ENCODE peak calls at places on chromosomes 7 and 10, in seven cellular contexts. Z is effector memory CD4-positive, alpha-beta T cell; W is BE2C; X is tibial artery; Y is breast epithelium; R is AG10803; B is left lung. Q is an unnamed sample.

GRCh38 chr7:123125231-123125630 is 74.5 kb downstream of the SLC13A1 start:
- DNase-seq in Z (no peak), W (no peak), X (no peak), Y (no peak), R (no peak), B (no peak), Q (no peak)

GRCh38 chr7:31114593-31115343 is 62.7 kb downstream of the ADCYAP1R1 start:
- DNase-seq in Z (no peak), W (no peak), X (no peak), Y (no peak), R (peak), B (no peak), Q (no peak)

GRCh38 chr7:46432666-46433065 is 511.6 kb upstream of the IGFBP3 start:
- DNase-seq in Z (no peak), W (no peak), X (no peak), Y (no peak), R (peak), B (no peak), Q (no peak)

GRCh38 chr10:106175760-106176377 is 988.6 kb downstream of the SORCS1 start:
- DNase-seq in Z (no peak), W (no peak), X (no peak), Y (no peak), R (peak), B (no peak), Q (no peak)

GRCh38 chr7:115940462-115941060 is 90.0 kb downstream of the TFEC start:
- DNase-seq in Z (no peak), W (no peak), X (no peak), Y (no peak), R (no peak), B (no peak), Q (no peak)

GRCh38 chr10:72092171-72092924 is 4.0 kb upstream of the SPOCK2 start:
- DNase-seq in Z (no peak), W (no peak), X (no peak), Y (no peak), R (no peak), B (no peak), Q (no peak)

GRCh38 chr10:6363516-6363915 is 160.8 kb downstream of the PFKFB3 start:
- DNase-seq in Z (no peak), W (no peak), X (no peak), Y (no peak), R (no peak), B (no peak), Q (no peak)

GRCh38 chr10:126455766-126456425 is 67.6 kb upstream of the ADAM12 start:
- DNase-seq in Z (no peak), W (no peak), X (no peak), Y (no peak), R (peak), B (no peak), Q (no peak)

GRCh38 chr10:101464518-101465085 is 110.6 kb downstream of the BTRC start:
- DNase-seq in Z (no peak), W (peak), X (no peak), Y (no peak), R (no peak), B (no peak), Q (no peak)

GRCh38 chr10:86673827-86674581 is 5.7 kb downstream of the LDB3 start:
- DNase-seq in Z (no peak), W (peak), X (peak), Y (no peak), R (no peak), B (no peak), Q (no peak)

GRCh38 chr10:58514102-58514472 is 1.4 kb downstream of the BICC1 start:
- DNase-seq in Z (no peak), W (no peak), X (no peak), Y (no peak), R (no peak), B (no peak), Q (no peak)
- H3K4me3 ChIP-seq in Z (no peak), W (peak), X (peak), Y (peak), R (peak), B (peak), Q (peak)

DNA sequence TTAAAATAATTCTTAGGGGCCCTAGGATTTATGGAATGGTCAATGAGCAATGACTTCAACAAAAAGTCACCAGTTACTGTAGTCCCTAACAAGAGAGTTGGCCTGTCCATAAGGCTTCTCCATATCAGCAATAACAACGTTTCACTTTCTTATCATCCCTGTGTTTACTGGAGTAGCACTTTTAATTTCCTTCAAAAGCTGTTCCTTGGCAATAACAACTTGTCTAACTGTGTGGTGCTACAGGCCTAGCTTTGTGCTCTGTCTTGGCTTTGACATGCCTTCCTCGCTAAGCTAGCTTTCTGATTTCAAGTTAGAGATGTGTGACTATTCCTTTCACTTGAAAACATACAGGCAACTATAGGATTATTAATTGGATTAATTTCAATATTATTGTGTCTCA is 81.1 kb downstream of the JMJD1C start:
- DNase-seq in Z (no peak), W (no peak), X (no peak), Y (no peak), R (no peak), B (no peak), Q (no peak)
- H3K4me3 ChIP-seq in Z (no peak), W (no peak), X (no peak), Y (no peak), R (no peak), B (no peak), Q (no peak)

GRCh38 chr10:12509016-12509793 is 159.9 kb downstream of the CAMK1D start:
- DNase-seq in Z (no peak), W (no peak), X (no peak), Y (no peak), R (no peak), B (no peak), Q (no peak)

GRCh38 chr10:12509794-12510100 is 160.4 kb downstream of the CAMK1D start:
- DNase-seq in Z (no peak), W (no peak), X (no peak), Y (no peak), R (no peak), B (no peak), Q (no peak)

GRCh38 chr10:12510566-12510965 is 161.2 kb downstream of the CAMK1D start:
- DNase-seq in Z (no peak), W (no peak), X (no peak), Y (no peak), R (peak), B (no peak), Q (no peak)

GRCh38 chr10:12507165-12507870 is 158.0 kb downstream of the CAMK1D start:
- DNase-seq in Z (no peak), W (no peak), X (no peak), Y (no peak), R (no peak), B (no peak), Q (no peak)

GRCh38 chr10:12508165-12508564 is 158.8 kb downstream of the CAMK1D start:
- DNase-seq in Z (no peak), W (no peak), X (no peak), Y (no peak), R (no peak), B (no peak), Q (no peak)
- H3K4me3 ChIP-seq in Z (no peak), W (no peak), X (no peak), Y (no peak), R (no peak), B (no peak), Q (no peak)

DNA sequence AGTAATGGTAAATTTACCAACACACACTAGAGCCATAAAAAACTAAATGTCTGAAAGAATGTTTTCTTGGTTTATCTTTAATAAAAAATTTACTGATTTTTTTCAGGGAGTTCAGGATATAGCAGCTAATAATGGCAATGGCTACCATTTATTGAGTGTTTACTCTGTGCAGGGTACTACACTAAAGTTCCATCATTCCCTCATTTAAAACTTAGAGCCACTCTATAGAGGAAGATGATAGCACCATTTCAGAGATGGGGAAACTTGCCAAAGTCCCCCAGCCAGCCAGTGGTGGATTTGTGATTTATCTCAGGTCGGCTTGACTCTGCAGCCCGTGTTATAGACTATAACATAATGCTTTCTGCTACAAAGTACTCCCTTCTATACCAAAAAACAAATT is 86.6 kb downstream of the LSMEM1 start:
- DNase-seq in Z (no peak), W (no peak), X (no peak), Y (no peak), R (no peak), B (no peak), Q (no peak)
- H3K4me3 ChIP-seq in Z (no peak), W (no peak), X (no peak), Y (no peak), R (no peak), B (no peak), Q (no peak)

DNA sequence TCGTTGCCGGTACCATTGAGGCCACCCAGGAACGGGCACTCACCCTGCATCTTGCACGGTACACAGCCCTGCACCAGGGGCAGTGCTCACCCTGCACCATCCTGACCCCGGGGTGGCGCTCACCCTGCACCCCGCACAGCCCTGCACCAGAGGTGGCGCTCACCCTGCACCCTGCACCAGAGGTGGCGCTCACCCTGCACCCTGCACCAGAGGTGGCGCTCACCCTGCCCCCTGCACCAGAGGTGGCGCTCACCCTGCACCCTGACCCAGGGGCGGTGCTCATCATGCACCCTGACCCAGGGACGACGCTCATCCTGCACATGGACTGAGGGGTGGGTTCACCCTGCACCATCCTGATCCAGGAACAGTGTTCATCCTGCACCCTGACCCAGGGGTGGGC is 6.4 kb downstream of the TUBGCP2 start:
- DNase-seq in Z (no peak), W (no peak), X (no peak), Y (no peak), R (no peak), B (peak), Q (no peak)
- H3K4me3 ChIP-seq in Z (no peak), W (no peak), X (no peak), Y (no peak), R (no peak), B (no peak), Q (no peak)

GRCh38 chr7:38452615-38453014 is 178.6 kb downstream of the AMPH start:
- DNase-seq in Z (no peak), W (no peak), X (no peak), Y (no peak), R (peak), B (no peak), Q (no peak)

GRCh38 chr7:38453826-38454225 is 177.3 kb downstream of the AMPH start:
- DNase-seq in Z (no peak), W (no peak), X (no peak), Y (no peak), R (no peak), B (no peak), Q (no peak)

GRCh38 chr7:38453187-38453586 is 178.0 kb downstream of the AMPH start:
- DNase-seq in Z (no peak), W (no peak), X (no peak), Y (no peak), R (peak), B (no peak), Q (no peak)

GRCh38 chr7:38448842-38449241 is 175.4 kb upstream of the TARP start:
- DNase-seq in Z (no peak), W (no peak), X (no peak), Y (no peak), R (no peak), B (no peak), Q (no peak)

GRCh38 chr7:38451840-38452239 is 178.4 kb upstream of the TARP start:
- DNase-seq in Z (no peak), W (no peak), X (no peak), Y (no peak), R (peak), B (no peak), Q (no peak)
- H3K4me3 ChIP-seq in Z (no peak), W (no peak), X (no peak), Y (no peak), R (no peak), B (no peak), Q (no peak)

DNA sequence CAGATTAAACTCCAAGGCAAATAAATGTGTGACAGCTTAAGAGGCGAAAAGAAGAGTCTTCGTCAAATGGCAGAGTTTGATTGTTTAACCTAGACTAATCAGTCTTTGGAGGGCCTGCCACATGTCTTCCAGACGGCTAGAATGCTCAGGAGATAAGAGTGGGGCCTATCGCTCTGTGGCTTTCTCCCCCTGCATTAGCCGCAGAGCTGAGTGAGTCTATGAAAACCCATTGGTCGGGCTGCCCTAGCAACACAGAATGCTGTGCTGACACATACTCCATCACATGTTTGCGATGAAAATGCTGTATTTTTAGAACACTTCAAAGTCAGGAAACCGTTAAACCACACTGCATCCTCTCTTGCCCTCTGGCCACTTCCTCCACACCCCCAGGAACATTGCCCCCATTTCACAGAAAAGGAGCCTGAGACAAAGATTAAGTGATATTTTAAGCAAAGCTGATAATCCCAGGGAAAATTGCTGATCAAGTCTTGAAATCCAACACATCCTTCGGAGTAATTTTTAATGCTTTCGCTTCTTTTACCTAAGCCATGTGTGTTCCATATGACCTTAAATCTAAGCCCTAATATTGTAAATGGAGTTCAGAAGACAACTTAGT is 161.0 kb downstream of the CELF2 start:
- DNase-seq in Z (peak), W (no peak), X (peak), Y (no peak), R (peak), B (peak), Q (peak)
- H3K4me3 ChIP-seq in Z (peak), W (no peak), X (no peak), Y (no peak), R (no peak), B (no peak), Q (peak)

GRCh38 chr10:132910901-132911711 is 31.3 kb downstream of the CFAP46 start:
- DNase-seq in Z (no peak), W (no peak), X (no peak), Y (peak), R (peak), B (peak), Q (peak)
- H3K4me3 ChIP-seq in Z (no peak), W (no peak), X (no peak), Y (no peak), R (no peak), B (no peak), Q (no peak)

DNA sequence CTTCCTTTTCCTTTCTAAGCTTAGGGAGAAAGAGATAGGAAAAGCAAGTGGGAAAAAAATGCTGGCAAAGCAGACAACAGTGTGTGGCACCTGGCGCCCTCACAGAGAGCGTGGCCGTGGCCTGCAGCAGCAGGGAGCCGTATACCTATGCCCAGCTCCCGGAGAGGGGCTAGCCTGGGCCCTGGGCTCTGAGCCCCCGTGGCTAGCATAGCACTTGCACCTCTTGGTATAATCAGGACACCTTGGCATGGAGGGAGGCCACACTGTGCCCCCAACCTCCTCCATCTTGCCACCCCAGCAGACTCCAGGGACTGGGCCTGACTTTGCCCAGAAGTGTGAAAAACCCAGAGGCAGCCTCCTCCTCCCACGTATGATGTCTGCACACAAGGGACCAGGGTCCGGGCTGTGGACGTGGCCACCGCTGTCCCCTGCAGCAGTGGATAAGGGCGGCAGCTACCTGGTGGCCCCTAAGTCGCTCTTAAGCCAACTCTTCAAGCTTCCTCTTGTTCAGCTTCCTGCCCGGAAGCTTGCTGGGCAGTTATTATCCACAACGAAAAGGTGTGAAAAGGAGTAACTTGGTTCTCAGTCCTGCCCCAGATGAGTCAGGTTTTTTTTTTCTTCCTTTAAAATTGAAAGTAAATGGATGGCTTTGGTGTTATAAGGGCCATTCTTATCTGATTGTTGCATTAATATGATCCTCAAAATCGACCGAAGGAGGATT is 249.1 kb upstream of the PITRM1 start:
- DNase-seq in Z (no peak), W (no peak), X (no peak), Y (no peak), R (no peak), B (peak), Q (no peak)
- H3K4me3 ChIP-seq in Z (no peak), W (no peak), X (no peak), Y (no peak), R (no peak), B (no peak), Q (no peak)

DNA sequence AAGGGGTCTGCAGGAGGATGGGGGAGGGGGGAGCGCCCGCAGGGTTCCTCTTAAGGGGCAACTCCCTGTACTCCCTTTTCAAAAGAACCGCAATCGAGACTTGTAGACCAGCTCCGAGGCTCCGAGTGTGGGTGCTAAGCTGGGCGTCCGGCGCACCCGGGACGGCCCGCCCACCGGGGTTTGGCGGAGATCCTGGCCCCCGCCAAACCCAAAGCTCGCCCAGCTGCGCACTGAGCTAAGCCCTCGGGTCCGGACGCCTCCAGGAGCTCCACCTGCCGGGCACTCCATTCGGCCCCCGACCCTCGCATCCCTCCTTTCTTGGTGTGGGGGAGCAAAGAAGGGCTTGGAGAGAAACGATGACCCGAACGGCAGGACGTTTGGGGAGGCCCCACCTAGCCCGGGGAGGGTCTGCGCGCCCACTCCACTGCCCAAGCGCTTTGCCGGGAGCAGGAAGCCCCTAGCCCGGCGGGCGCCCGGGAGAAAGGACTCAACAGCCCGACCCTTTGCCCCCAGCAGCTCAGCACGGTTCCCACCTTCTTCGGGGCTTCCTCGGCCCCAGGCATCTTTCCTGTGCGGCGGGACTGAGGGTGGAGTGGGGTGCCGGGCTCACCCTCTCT is 649 bp downstream of the AFAP1L2 start:
- DNase-seq in Z (no peak), W (no peak), X (no peak), Y (no peak), R (no peak), B (no peak), Q (no peak)
- H3K4me3 ChIP-seq in Z (no peak), W (peak), X (peak), Y (peak), R (peak), B (peak), Q (peak)